ENCODE peak calls at places on chromosome 5, in eight cellular contexts. One of them, this sample, is unnamed.

GRCh38 chr5:127586371-127586770 is 62.5 kb upstream of the CTXN3 start:
- DNase-seq in stimulated activated naive B cell treated with anti-CD40 and anti-IgM and Interleukin-4, amounts not matched to agents 10 μg/mL and 1 μg/mL and 100 μg/mL, for 72 hours: no peak
- DNase-seq in stimulated activated naive CD4-positive, alpha-beta T cell: no peak
- DNase-seq in T-helper 9 cell: no peak
- DNase-seq in HuH-7.5: no peak
- DNase-seq in mucosa of gallbladder: no peak
- DNase-seq in ureter: no peak
- DNase-seq in foreskin fibroblast: no peak
- DNase-seq in this sample: peak

GRCh38 chr5:107968998-107969397 is 298.3 kb upstream of the EFNA5 start:
- DNase-seq in stimulated activated naive B cell treated with anti-CD40 and anti-IgM and Interleukin-4, amounts not matched to agents 10 μg/mL and 1 μg/mL and 100 μg/mL, for 72 hours: no peak
- DNase-seq in stimulated activated naive CD4-positive, alpha-beta T cell: no peak
- DNase-seq in T-helper 9 cell: no peak
- DNase-seq in HuH-7.5: no peak
- DNase-seq in mucosa of gallbladder: no peak
- DNase-seq in ureter: no peak
- DNase-seq in foreskin fibroblast: peak
- DNase-seq in this sample: no peak

GRCh38 chr5:116084231-116084630 is 594 bp upstream of the COMMD10 start:
- DNase-seq in stimulated activated naive B cell treated with anti-CD40 and anti-IgM and Interleukin-4, amounts not matched to agents 10 μg/mL and 1 μg/mL and 100 μg/mL, for 72 hours: no peak
- DNase-seq in stimulated activated naive CD4-positive, alpha-beta T cell: peak
- DNase-seq in T-helper 9 cell: peak
- DNase-seq in HuH-7.5: peak
- DNase-seq in mucosa of gallbladder: no peak
- DNase-seq in ureter: no peak
- DNase-seq in foreskin fibroblast: peak
- DNase-seq in this sample: no peak

GRCh38 chr5:122153230-122153629 is 23.9 kb downstream of the ZNF474 start:
- DNase-seq in stimulated activated naive B cell treated with anti-CD40 and anti-IgM and Interleukin-4, amounts not matched to agents 10 μg/mL and 1 μg/mL and 100 μg/mL, for 72 hours: no peak
- DNase-seq in stimulated activated naive CD4-positive, alpha-beta T cell: no peak
- DNase-seq in T-helper 9 cell: no peak
- DNase-seq in HuH-7.5: no peak
- DNase-seq in mucosa of gallbladder: no peak
- DNase-seq in ureter: no peak
- DNase-seq in foreskin fibroblast: peak
- DNase-seq in this sample: no peak

GRCh38 chr5:99037668-99038067 is 108.9 kb upstream of the CHD1 start:
- DNase-seq in stimulated activated naive B cell treated with anti-CD40 and anti-IgM and Interleukin-4, amounts not matched to agents 10 μg/mL and 1 μg/mL and 100 μg/mL, for 72 hours: no peak
- DNase-seq in stimulated activated naive CD4-positive, alpha-beta T cell: peak
- DNase-seq in T-helper 9 cell: peak
- DNase-seq in HuH-7.5: no peak
- DNase-seq in mucosa of gallbladder: peak
- DNase-seq in ureter: peak
- DNase-seq in foreskin fibroblast: no peak
- DNase-seq in this sample: no peak

GRCh38 chr5:142095651-142096330 is 12.8 kb upstream of the NDFIP1 start:
- DNase-seq in stimulated activated naive B cell treated with anti-CD40 and anti-IgM and Interleukin-4, amounts not matched to agents 10 μg/mL and 1 μg/mL and 100 μg/mL, for 72 hours: peak
- DNase-seq in stimulated activated naive CD4-positive, alpha-beta T cell: peak
- DNase-seq in T-helper 9 cell: peak
- DNase-seq in HuH-7.5: no peak
- DNase-seq in mucosa of gallbladder: peak
- DNase-seq in ureter: no peak
- DNase-seq in foreskin fibroblast: no peak
- DNase-seq in this sample: no peak

GRCh38 chr5:81303563-81303962 is 2.2 kb downstream of the ZCCHC9 start:
- DNase-seq in stimulated activated naive B cell treated with anti-CD40 and anti-IgM and Interleukin-4, amounts not matched to agents 10 μg/mL and 1 μg/mL and 100 μg/mL, for 72 hours: no peak
- DNase-seq in stimulated activated naive CD4-positive, alpha-beta T cell: no peak
- DNase-seq in T-helper 9 cell: no peak
- DNase-seq in HuH-7.5: no peak
- DNase-seq in mucosa of gallbladder: no peak
- DNase-seq in ureter: no peak
- DNase-seq in foreskin fibroblast: peak
- DNase-seq in this sample: no peak

GRCh38 chr5:80122599-80122998 is 87.5 kb downstream of the THBS4 start:
- DNase-seq in stimulated activated naive B cell treated with anti-CD40 and anti-IgM and Interleukin-4, amounts not matched to agents 10 μg/mL and 1 μg/mL and 100 μg/mL, for 72 hours: no peak
- DNase-seq in stimulated activated naive CD4-positive, alpha-beta T cell: no peak
- DNase-seq in T-helper 9 cell: no peak
- DNase-seq in HuH-7.5: no peak
- DNase-seq in mucosa of gallbladder: no peak
- DNase-seq in ureter: no peak
- DNase-seq in foreskin fibroblast: no peak
- DNase-seq in this sample: no peak

GRCh38 chr5:74638776-74639537 is 1.6 kb downstream of the ENC1 start:
- DNase-seq in stimulated activated naive B cell treated with anti-CD40 and anti-IgM and Interleukin-4, amounts not matched to agents 10 μg/mL and 1 μg/mL and 100 μg/mL, for 72 hours: peak
- DNase-seq in stimulated activated naive CD4-positive, alpha-beta T cell: no peak
- DNase-seq in T-helper 9 cell: no peak
- DNase-seq in HuH-7.5: no peak
- DNase-seq in mucosa of gallbladder: no peak
- DNase-seq in ureter: no peak
- DNase-seq in foreskin fibroblast: peak
- DNase-seq in this sample: peak

GRCh38 chr5:137735531-137736284 is at the start of gene KLHL3:
- DNase-seq in stimulated activated naive B cell treated with anti-CD40 and anti-IgM and Interleukin-4, amounts not matched to agents 10 μg/mL and 1 μg/mL and 100 μg/mL, for 72 hours: peak
- DNase-seq in stimulated activated naive CD4-positive, alpha-beta T cell: peak
- DNase-seq in T-helper 9 cell: peak
- DNase-seq in HuH-7.5: no peak
- DNase-seq in mucosa of gallbladder: peak
- DNase-seq in ureter: peak
- DNase-seq in foreskin fibroblast: peak
- DNase-seq in this sample: no peak

GRCh38 chr5:14665110-14665822 is 748 bp downstream of the OTULIN start:
- DNase-seq in stimulated activated naive B cell treated with anti-CD40 and anti-IgM and Interleukin-4, amounts not matched to agents 10 μg/mL and 1 μg/mL and 100 μg/mL, for 72 hours: peak
- DNase-seq in stimulated activated naive CD4-positive, alpha-beta T cell: peak
- DNase-seq in T-helper 9 cell: no peak
- DNase-seq in HuH-7.5: peak
- DNase-seq in mucosa of gallbladder: peak
- DNase-seq in ureter: no peak
- DNase-seq in foreskin fibroblast: peak
- DNase-seq in this sample: peak

GRCh38 chr5:149240354-149240998 is 31.2 kb upstream of the AFAP1L1 start:
- DNase-seq in stimulated activated naive B cell treated with anti-CD40 and anti-IgM and Interleukin-4, amounts not matched to agents 10 μg/mL and 1 μg/mL and 100 μg/mL, for 72 hours: peak
- DNase-seq in stimulated activated naive CD4-positive, alpha-beta T cell: peak
- DNase-seq in T-helper 9 cell: peak
- DNase-seq in HuH-7.5: no peak
- DNase-seq in mucosa of gallbladder: peak
- DNase-seq in ureter: peak
- DNase-seq in foreskin fibroblast: no peak
- DNase-seq in this sample: no peak

GRCh38 chr5:72407541-72407940 is 87.4 kb downstream of the PTCD2 start:
- DNase-seq in stimulated activated naive B cell treated with anti-CD40 and anti-IgM and Interleukin-4, amounts not matched to agents 10 μg/mL and 1 μg/mL and 100 μg/mL, for 72 hours: no peak
- DNase-seq in stimulated activated naive CD4-positive, alpha-beta T cell: no peak
- DNase-seq in T-helper 9 cell: no peak
- DNase-seq in HuH-7.5: no peak
- DNase-seq in mucosa of gallbladder: no peak
- DNase-seq in ureter: no peak
- DNase-seq in foreskin fibroblast: peak
- DNase-seq in this sample: no peak

GRCh38 chr5:92678576-92679105 is 902.4 kb downstream of the NR2F1-AS1 start:
- DNase-seq in stimulated activated naive B cell treated with anti-CD40 and anti-IgM and Interleukin-4, amounts not matched to agents 10 μg/mL and 1 μg/mL and 100 μg/mL, for 72 hours: no peak
- DNase-seq in stimulated activated naive CD4-positive, alpha-beta T cell: no peak
- DNase-seq in T-helper 9 cell: no peak
- DNase-seq in HuH-7.5: no peak
- DNase-seq in mucosa of gallbladder: no peak
- DNase-seq in ureter: no peak
- DNase-seq in foreskin fibroblast: peak
- DNase-seq in this sample: no peak

GRCh38 chr5:5483880-5484595 is 61.6 kb downstream of the ICE1 start:
- DNase-seq in stimulated activated naive B cell treated with anti-CD40 and anti-IgM and Interleukin-4, amounts not matched to agents 10 μg/mL and 1 μg/mL and 100 μg/mL, for 72 hours: no peak
- DNase-seq in stimulated activated naive CD4-positive, alpha-beta T cell: no peak
- DNase-seq in T-helper 9 cell: no peak
- DNase-seq in HuH-7.5: no peak
- DNase-seq in mucosa of gallbladder: no peak
- DNase-seq in ureter: no peak
- DNase-seq in foreskin fibroblast: peak
- DNase-seq in this sample: no peak

GRCh38 chr5:5979761-5980570 is 398.4 kb downstream of the MED10 start:
- DNase-seq in stimulated activated naive B cell treated with anti-CD40 and anti-IgM and Interleukin-4, amounts not matched to agents 10 μg/mL and 1 μg/mL and 100 μg/mL, for 72 hours: no peak
- DNase-seq in stimulated activated naive CD4-positive, alpha-beta T cell: no peak
- DNase-seq in T-helper 9 cell: no peak
- DNase-seq in HuH-7.5: no peak
- DNase-seq in mucosa of gallbladder: no peak
- DNase-seq in ureter: no peak
- DNase-seq in foreskin fibroblast: no peak
- DNase-seq in this sample: no peak

GRCh38 chr5:135193213-135194125 is 159.4 kb upstream of the PITX1 start:
- DNase-seq in stimulated activated naive B cell treated with anti-CD40 and anti-IgM and Interleukin-4, amounts not matched to agents 10 μg/mL and 1 μg/mL and 100 μg/mL, for 72 hours: no peak
- DNase-seq in stimulated activated naive CD4-positive, alpha-beta T cell: no peak
- DNase-seq in T-helper 9 cell: no peak
- DNase-seq in HuH-7.5: no peak
- DNase-seq in mucosa of gallbladder: no peak
- DNase-seq in ureter: no peak
- DNase-seq in foreskin fibroblast: peak
- DNase-seq in this sample: no peak

GRCh38 chr5:134749415-134749814 is 9.2 kb upstream of the DDX46 start:
- DNase-seq in stimulated activated naive B cell treated with anti-CD40 and anti-IgM and Interleukin-4, amounts not matched to agents 10 μg/mL and 1 μg/mL and 100 μg/mL, for 72 hours: no peak
- DNase-seq in stimulated activated naive CD4-positive, alpha-beta T cell: no peak
- DNase-seq in T-helper 9 cell: no peak
- DNase-seq in HuH-7.5: no peak
- DNase-seq in mucosa of gallbladder: no peak
- DNase-seq in ureter: no peak
- DNase-seq in foreskin fibroblast: no peak
- DNase-seq in this sample: no peak

GRCh38 chr5:1723957-1724821 is 75.4 kb downstream of the MRPL36 start:
- DNase-seq in stimulated activated naive B cell treated with anti-CD40 and anti-IgM and Interleukin-4, amounts not matched to agents 10 μg/mL and 1 μg/mL and 100 μg/mL, for 72 hours: no peak
- DNase-seq in stimulated activated naive CD4-positive, alpha-beta T cell: no peak
- DNase-seq in T-helper 9 cell: no peak
- DNase-seq in HuH-7.5: no peak
- DNase-seq in mucosa of gallbladder: peak
- DNase-seq in ureter: peak
- DNase-seq in foreskin fibroblast: no peak
- DNase-seq in this sample: no peak

GRCh38 chr5:90548069-90548593 is 10.5 kb upstream of the ADGRV1 start:
- DNase-seq in stimulated activated naive B cell treated with anti-CD40 and anti-IgM and Interleukin-4, amounts not matched to agents 10 μg/mL and 1 μg/mL and 100 μg/mL, for 72 hours: no peak
- DNase-seq in stimulated activated naive CD4-positive, alpha-beta T cell: no peak
- DNase-seq in T-helper 9 cell: no peak
- DNase-seq in HuH-7.5: peak
- DNase-seq in mucosa of gallbladder: peak
- DNase-seq in ureter: peak
- DNase-seq in foreskin fibroblast: peak
- DNase-seq in this sample: peak

GRCh38 chr5:135327429-135328127 is 71.5 kb downstream of the MACROH2A1 start:
- DNase-seq in stimulated activated naive B cell treated with anti-CD40 and anti-IgM and Interleukin-4, amounts not matched to agents 10 μg/mL and 1 μg/mL and 100 μg/mL, for 72 hours: no peak
- DNase-seq in stimulated activated naive CD4-positive, alpha-beta T cell: no peak
- DNase-seq in T-helper 9 cell: no peak
- DNase-seq in HuH-7.5: no peak
- DNase-seq in mucosa of gallbladder: no peak
- DNase-seq in ureter: no peak
- DNase-seq in foreskin fibroblast: no peak
- DNase-seq in this sample: no peak

GRCh38 chr5:93580387-93581100 is 475 bp downstream of the NR2F1-AS1 start:
- DNase-seq in stimulated activated naive B cell treated with anti-CD40 and anti-IgM and Interleukin-4, amounts not matched to agents 10 μg/mL and 1 μg/mL and 100 μg/mL, for 72 hours: no peak
- DNase-seq in stimulated activated naive CD4-positive, alpha-beta T cell: no peak
- DNase-seq in T-helper 9 cell: no peak
- DNase-seq in HuH-7.5: peak
- DNase-seq in mucosa of gallbladder: no peak
- DNase-seq in ureter: no peak
- DNase-seq in foreskin fibroblast: peak
- DNase-seq in this sample: peak

GRCh38 chr5:122077451-122078115 is 476 bp downstream of the LOX start:
- DNase-seq in stimulated activated naive B cell treated with anti-CD40 and anti-IgM and Interleukin-4, amounts not matched to agents 10 μg/mL and 1 μg/mL and 100 μg/mL, for 72 hours: no peak
- DNase-seq in stimulated activated naive CD4-positive, alpha-beta T cell: no peak
- DNase-seq in T-helper 9 cell: no peak
- DNase-seq in HuH-7.5: no peak
- DNase-seq in mucosa of gallbladder: no peak
- DNase-seq in ureter: no peak
- DNase-seq in foreskin fibroblast: peak
- DNase-seq in this sample: peak

GRCh38 chr5:124130807-124131206 is 615.6 kb downstream of the ZNF608 start:
- DNase-seq in stimulated activated naive B cell treated with anti-CD40 and anti-IgM and Interleukin-4, amounts not matched to agents 10 μg/mL and 1 μg/mL and 100 μg/mL, for 72 hours: no peak
- DNase-seq in stimulated activated naive CD4-positive, alpha-beta T cell: no peak
- DNase-seq in T-helper 9 cell: no peak
- DNase-seq in HuH-7.5: no peak
- DNase-seq in mucosa of gallbladder: no peak
- DNase-seq in ureter: no peak
- DNase-seq in foreskin fibroblast: no peak
- DNase-seq in this sample: no peak

GRCh38 chr5:171562822-171563221 is 143.4 kb downstream of the FGF18 start:
- DNase-seq in stimulated activated naive B cell treated with anti-CD40 and anti-IgM and Interleukin-4, amounts not matched to agents 10 μg/mL and 1 μg/mL and 100 μg/mL, for 72 hours: no peak
- DNase-seq in stimulated activated naive CD4-positive, alpha-beta T cell: no peak
- DNase-seq in T-helper 9 cell: no peak
- DNase-seq in HuH-7.5: no peak
- DNase-seq in mucosa of gallbladder: no peak
- DNase-seq in ureter: no peak
- DNase-seq in foreskin fibroblast: no peak
- DNase-seq in this sample: peak